ENCODE peak calls at places on chromosomes 11 and 22, in six cellular contexts. V, A, U, G, C and W are unnamed samples.

GRCh38 chr11:102111787-102112653 is 1.8 kb downstream of the YAP1 start:
- DNase-seq in G (peak), U (peak), V (peak), A (no peak), C (no peak), W (peak)

GRCh38 chr22:17562906-17563870 is at the start of gene SLC25A18:
- DNase-seq in A (peak), C (no peak), G (no peak), V (no peak), U (peak), W (no peak)

GRCh38 chr11:77199346-77199745 is 71.3 kb downstream of the MYO7A start:
- DNase-seq in A (no peak), V (no peak), G (no peak), U (no peak), C (no peak), W (no peak)

GRCh38 chr22:20799449-20799848 is 25.5 kb downstream of the SERPIND1 start:
- DNase-seq in A (no peak), G (no peak), V (no peak), C (no peak), U (no peak), W (no peak)

GRCh38 chr11:47955356-47955755 is 25.0 kb upstream of the PTPRJ start:
- DNase-seq in V (no peak), C (no peak), A (peak), G (no peak), U (no peak), W (no peak)

GRCh38 chr11:60485987-60486386 is 6.6 kb upstream of the MS4A12 start:
- DNase-seq in U (peak), G (peak), C (peak), V (peak), A (peak), W (peak)

GRCh38 chr22:17606472-17606871 is 22.1 kb downstream of the ATP6V1E1 start:
- DNase-seq in C (peak), V (no peak), U (no peak), G (no peak), A (no peak), W (no peak)

GRCh38 chr11:14117632-14118031 is 155.1 kb downstream of the SPON1 start:
- DNase-seq in V (no peak), C (no peak), G (no peak), U (no peak), A (no peak), W (no peak)

GRCh38 chr22:27857441-27857840 is 55.9 kb upstream of the MN1 start:
- DNase-seq in G (no peak), C (no peak), U (no peak), A (no peak), V (no peak), W (no peak)

GRCh38 chr11:1001682-1002081 is 34.8 kb downstream of the MUC6 start:
- DNase-seq in U (no peak), A (no peak), G (no peak), C (no peak), V (no peak), W (no peak)

GRCh38 chr22:49208768-49209252 is 618.9 kb downstream of the BRD1 start:
- DNase-seq in V (no peak), U (no peak), A (no peak), G (no peak), C (no peak), W (no peak)

GRCh38 chr11:28798286-28798685 is 690.1 kb downstream of the METTL15 start:
- DNase-seq in C (no peak), A (no peak), U (no peak), G (no peak), V (no peak), W (no peak)

GRCh38 chr22:17319541-17319940 is 49.7 kb upstream of the CECR2 start:
- DNase-seq in V (no peak), A (no peak), C (no peak), G (no peak), U (no peak), W (no peak)

GRCh38 chr11:39367526-39367925 is 2091.9 kb downstream of the LRRC4C start:
- DNase-seq in V (no peak), C (no peak), U (no peak), A (no peak), G (no peak), W (no peak)

GRCh38 chr22:30636226-30637077 is 871 bp downstream of the SLC35E4 start:
- DNase-seq in A (peak), U (no peak), C (peak), G (peak), V (no peak), W (no peak)

GRCh38 chr11:74822187-74822586 is 73.5 kb downstream of the RNF169 start:
- DNase-seq in U (no peak), A (no peak), C (no peak), V (no peak), G (no peak), W (no peak)

GRCh38 chr22:32281092-32281491 is 25.9 kb upstream of the SLC5A4 start:
- DNase-seq in V (no peak), A (no peak), G (peak), C (no peak), U (no peak), W (no peak)

GRCh38 chr11:113615773-113616172 is 90.3 kb downstream of the TMPRSS5 start:
- DNase-seq in A (no peak), V (no peak), U (no peak), G (no peak), C (no peak), W (no peak)

GRCh38 chr22:24433868-24434471 is 6.6 kb downstream of the ADORA2A start:
- DNase-seq in C (peak), V (no peak), U (no peak), G (no peak), A (no peak), W (no peak)

GRCh38 chr22:35892192-35892591 is 136.4 kb downstream of the RBFOX2 start:
- DNase-seq in C (no peak), G (no peak), A (no peak), V (no peak), U (no peak), W (no peak)

GRCh38 chr22:47127441-47127871 is 365.0 kb downstream of the TBC1D22A start:
- DNase-seq in G (no peak), A (no peak), U (no peak), V (no peak), C (no peak), W (no peak)

GRCh38 chr11:77082838-77083552 is 16.2 kb downstream of the CAPN5 start:
- DNase-seq in C (peak), V (no peak), G (no peak), A (no peak), U (no peak), W (no peak)

GRCh38 chr22:34841911-34842310 is 224.0 kb upstream of the ISX start:
- DNase-seq in U (no peak), V (no peak), G (no peak), A (no peak), C (no peak), W (no peak)

GRCh38 chr22:24514241-24515024 is 19.3 kb downstream of the UPB1 start:
- DNase-seq in U (peak), A (no peak), G (no peak), C (no peak), V (no peak), W (no peak)

GRCh38 chr11:65917077-65917433 is 1.8 kb downstream of the C11orf68 start:
- DNase-seq in G (no peak), C (no peak), V (no peak), A (no peak), U (no peak), W (no peak)

GRCh38 chr11:119759747-119760412 is 30.9 kb upstream of the NECTIN1 start:
- DNase-seq in U (no peak), G (no peak), A (no peak), V (no peak), C (no peak), W (no peak)

GRCh38 chr11:45095691-45096010 is 50.8 kb upstream of the PRDM11 start:
- DNase-seq in G (no peak), V (no peak), C (no peak), A (no peak), U (no peak), W (no peak)

GRCh38 chr11:63841554-63841953 is 2.6 kb downstream of the MARK2 start:
- DNase-seq in A (peak), V (no peak), G (no peak), U (no peak), C (no peak), W (no peak)

GRCh38 chr11:121132211-121132976 is 31.4 kb downstream of the TECTA start:
- DNase-seq in U (no peak), G (peak), C (peak), A (no peak), V (peak), W (no peak)

GRCh38 chr22:30197389-30197788 is 49.2 kb downstream of the LIF start:
- DNase-seq in U (no peak), G (no peak), A (no peak), C (no peak), V (no peak), W (no peak)

GRCh38 chr11:47980093-47980906 is at the start of gene PTPRJ:
- DNase-seq in A (peak), G (peak), V (no peak), C (peak), U (no peak), W (no peak)

GRCh38 chr22:39856588-39856987 is 37.0 kb downstream of the ENTHD1 start:
- DNase-seq in A (no peak), V (no peak), U (peak), G (peak), C (no peak), W (no peak)

GRCh38 chr22:45418056-45418769 is 4.7 kb downstream of the RIBC2 start:
- DNase-seq in G (no peak), A (no peak), U (no peak), V (no peak), C (no peak), W (no peak)

GRCh38 chr22:45861259-45861658 is 115.7 kb downstream of the WNT7B start:
- DNase-seq in G (peak), A (no peak), V (no peak), U (no peak), C (no peak), W (no peak)

GRCh38 chr11:75275581-75275980 is 35.0 kb downstream of the TPBGL start:
- DNase-seq in C (no peak), A (peak), U (no peak), V (no peak), G (no peak), W (no peak)

DNA sequence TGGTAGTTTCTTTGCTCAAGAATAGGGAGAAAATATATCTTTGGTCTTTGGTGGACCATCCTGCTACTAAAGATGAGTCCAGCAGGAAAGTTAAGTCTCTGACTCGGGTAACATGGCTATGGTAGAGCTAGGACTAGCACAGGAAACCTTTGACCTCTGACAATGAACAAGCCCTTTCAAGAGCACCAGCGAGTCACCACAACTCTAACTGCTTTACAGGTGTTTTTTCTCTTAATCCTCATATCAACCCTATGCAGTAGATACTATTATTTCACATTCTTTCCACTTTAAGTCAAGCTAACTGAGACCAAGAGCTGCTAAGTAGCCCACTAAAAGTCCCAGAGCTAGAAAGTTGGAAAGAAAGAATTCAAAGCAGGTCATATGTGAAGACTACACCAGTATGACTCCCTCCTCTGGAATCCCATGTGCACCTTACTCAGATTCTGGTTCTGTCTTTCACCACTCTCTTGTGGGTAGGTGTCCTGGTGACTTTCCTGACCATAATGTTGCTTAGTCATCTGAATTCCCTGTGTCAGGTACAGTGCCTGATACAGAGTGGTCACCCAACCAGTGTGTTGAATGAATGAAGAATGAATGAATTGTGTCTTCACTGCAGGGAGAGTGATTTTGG is 53.8 kb upstream of the ME3 start:
- DNase-seq in C (no peak), U (no peak), V (peak), G (peak), A (no peak), W (no peak)
- TF ChIP-seq REST in C (no peak), U (no peak), V (no peak), G (no peak), A (no peak), W (no peak)

GRCh38 chr22:19404676-19405075 is 26.9 kb downstream of the HIRA start:
- DNase-seq in V (no peak), C (no peak), G (no peak), A (no peak), U (no peak), W (no peak)

GRCh38 chr22:19406281-19406811 is 25.2 kb downstream of the HIRA start:
- DNase-seq in V (no peak), C (no peak), U (no peak), G (no peak), A (no peak), W (no peak)

GRCh38 chr22:19406846-19407245 is 24.7 kb downstream of the HIRA start:
- DNase-seq in C (no peak), G (no peak), U (no peak), A (no peak), V (no peak), W (no peak)

GRCh38 chr22:19405133-19405532 is 26.4 kb downstream of the HIRA start:
- DNase-seq in A (no peak), G (no peak), U (peak), V (no peak), C (no peak), W (no peak)

GRCh38 chr22:19405652-19406051 is 25.9 kb downstream of the HIRA start:
- DNase-seq in U (no peak), G (no peak), C (no peak), V (no peak), A (no peak), W (no peak)
- TF ChIP-seq REST in U (no peak), G (no peak), C (no peak), V (no peak), A (no peak), W (no peak)

GRCh38 chr22:23239429-23239828 is 59.1 kb downstream of the BCR start:
- DNase-seq in V (no peak), A (no peak), U (no peak), G (no peak), C (no peak), W (no peak)

GRCh38 chr22:23241562-23242472 is 61.5 kb downstream of the BCR start:
- DNase-seq in A (no peak), U (no peak), V (no peak), C (no peak), G (no peak), W (no peak)

GRCh38 chr22:23242473-23243001 is 62.2 kb downstream of the BCR start:
- DNase-seq in A (peak), V (no peak), C (no peak), G (no peak), U (no peak), W (no peak)

GRCh38 chr22:23238707-23239106 is 58.4 kb downstream of the BCR start:
- DNase-seq in G (no peak), C (no peak), A (no peak), U (no peak), V (no peak), W (no peak)

DNA sequence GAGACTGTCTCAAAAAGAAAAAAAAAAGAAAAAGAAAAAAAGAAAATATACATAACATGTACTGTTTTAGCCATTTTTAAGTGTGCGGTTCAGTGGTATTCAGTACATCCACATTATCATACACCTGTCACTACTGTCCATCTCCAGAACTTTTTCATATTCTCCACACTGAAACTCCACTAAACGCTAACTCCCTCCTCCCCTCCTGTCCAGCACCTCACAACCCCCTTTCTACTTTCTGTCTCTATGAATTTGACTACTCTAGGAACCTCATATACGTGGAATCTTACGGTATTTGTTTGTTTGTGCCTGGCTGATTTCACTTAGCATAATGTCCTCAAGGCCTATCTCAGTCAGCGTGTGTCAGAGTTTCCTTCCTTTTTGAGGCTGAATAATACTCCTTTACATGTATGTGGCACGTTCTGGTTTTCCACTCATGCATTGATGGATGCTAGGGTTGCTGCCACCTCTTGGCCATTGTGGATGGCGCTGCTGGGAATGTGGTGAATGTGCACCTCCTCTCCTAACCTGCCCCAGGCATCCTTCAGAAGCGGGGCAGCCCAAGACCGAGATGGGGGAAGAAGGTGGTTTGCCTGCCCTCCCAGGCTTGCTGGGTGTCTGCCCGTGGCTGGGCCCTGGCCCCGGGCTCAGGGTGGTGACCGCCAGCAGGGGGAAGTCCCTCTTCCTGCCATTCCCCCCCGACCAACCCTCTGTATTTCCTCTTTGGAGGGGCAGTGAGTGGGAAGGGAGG is 60.5 kb downstream of the BCR start:
- DNase-seq in V (no peak), G (peak), C (peak), U (no peak), A (peak), W (no peak)
- TF ChIP-seq REST in V (no peak), G (no peak), C (no peak), U (no peak), A (no peak), W (no peak)

GRCh38 chr11:69912911-69913451 is 93.8 kb upstream of the FGF3 start:
- DNase-seq in V (no peak), G (peak), A (peak), U (no peak), C (peak), W (no peak)

GRCh38 chr11:69915501-69916250 is 96.5 kb upstream of the FGF3 start:
- DNase-seq in C (peak), V (peak), G (peak), A (peak), U (peak), W (no peak)

GRCh38 chr11:69913591-69914285 is 94.5 kb upstream of the FGF3 start:
- DNase-seq in U (no peak), C (no peak), G (no peak), V (no peak), A (no peak), W (no peak)

GRCh38 chr11:69915151-69915500 is 95.9 kb upstream of the FGF3 start:
- DNase-seq in U (no peak), A (no peak), V (no peak), C (no peak), G (peak), W (no peak)

DNA sequence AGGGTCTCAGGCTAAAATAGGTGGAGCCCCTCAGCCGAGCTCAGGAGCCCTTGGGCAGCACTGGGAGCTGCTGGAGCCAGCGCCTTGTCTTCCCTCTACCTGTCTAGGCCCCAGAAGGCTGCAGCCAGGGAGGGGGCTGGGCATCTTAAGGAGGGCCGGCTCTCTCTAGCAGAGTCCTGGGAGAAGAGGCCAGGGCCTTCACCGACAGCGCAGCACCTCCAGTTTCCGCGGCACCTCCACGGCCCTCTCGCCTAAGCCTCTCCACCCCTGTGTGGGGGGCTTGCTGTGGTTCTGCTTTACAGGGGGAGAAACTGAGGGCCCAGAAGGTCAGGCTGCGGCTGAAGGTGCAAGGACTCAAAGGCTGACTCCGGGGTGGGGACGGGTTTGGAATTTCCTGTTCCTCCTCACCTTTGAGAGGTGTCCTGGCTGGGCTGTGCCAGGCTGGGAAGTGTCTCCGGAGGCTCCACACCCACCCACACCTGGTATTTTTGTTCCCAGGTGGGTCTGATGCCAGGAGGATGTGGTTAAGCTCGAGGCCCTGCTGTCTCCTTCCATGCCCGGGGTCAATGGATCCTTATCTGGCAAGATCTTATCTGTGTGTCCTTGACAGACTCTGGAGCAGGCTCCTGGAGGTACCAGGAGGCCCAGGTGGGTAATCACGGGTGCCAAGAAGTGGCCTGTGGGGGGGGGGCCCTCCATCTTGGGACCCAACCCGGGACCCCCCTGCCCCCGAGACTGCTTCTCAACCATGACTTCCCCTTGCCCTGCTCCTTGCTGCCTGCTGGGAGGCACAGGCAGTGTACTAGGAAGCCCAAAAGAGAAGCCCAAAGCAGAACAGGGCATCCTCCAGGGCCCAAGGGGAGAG is 95.3 kb upstream of the FGF3 start:
- DNase-seq in C (no peak), A (no peak), V (no peak), G (no peak), U (no peak), W (no peak)
- TF ChIP-seq REST in C (no peak), A (no peak), V (no peak), G (no peak), U (no peak), W (no peak)

DNA sequence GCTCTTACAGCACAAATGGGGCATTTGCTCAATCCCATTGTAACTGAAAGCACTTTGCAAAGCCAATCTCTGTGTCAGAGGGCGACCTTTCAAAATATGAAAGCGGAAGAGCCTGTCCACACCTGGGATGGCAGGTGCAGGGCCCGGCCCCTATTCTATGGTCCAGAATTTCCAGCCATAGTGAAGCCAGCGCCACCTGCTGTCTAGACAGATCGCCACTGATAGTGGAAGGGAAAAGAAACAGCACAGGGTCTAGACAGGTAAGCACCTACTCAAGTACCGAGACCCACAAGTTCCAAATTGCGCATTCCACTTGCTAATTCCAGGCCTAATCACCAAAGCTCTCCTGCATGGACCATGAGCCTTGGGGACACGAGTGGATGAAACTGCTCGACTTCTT is 141.4 kb downstream of the NTM start:
- DNase-seq in V (no peak), G (peak), C (peak), U (peak), A (peak), W (peak)
- TF ChIP-seq REST in V (no peak), G (no peak), C (no peak), U (no peak), A (no peak), W (no peak)